ENCODE peak calls at places on chromosomes 2 and 18, in five cellular contexts. W, T, N, A and F are unnamed samples.

GRCh38 chr18:56662502-56662901 is 11.3 kb downstream of the WDR7 start:
- DNase-seq in A (no peak), N (no peak), W (no peak), T (no peak), F (no peak)

GRCh38 chr2:46981662-46982351 is 66.2 kb upstream of the MCFD2 start:
- DNase-seq in N (no peak), W (no peak), A (no peak), T (peak; percentile 90), F (no peak)

GRCh38 chr2:155418753-155419152 is 720.3 kb downstream of the KCNJ3 start:
- DNase-seq in N (no peak), T (no peak), W (no peak), A (no peak), F (no peak)

GRCh38 chr18:41266616-41267015 is 688.4 kb upstream of the PIK3C3 start:
- DNase-seq in N (no peak), T (no peak), W (no peak), A (no peak), F (no peak)

GRCh38 chr18:61589724-61590065 is 256.5 kb downstream of the CDH20 start:
- DNase-seq in A (peak; percentile 46), W (no peak), N (no peak), T (no peak), F (no peak)

GRCh38 chr2:136874258-136874657 is 108.9 kb downstream of the THSD7B start:
- DNase-seq in W (no peak), T (no peak), N (no peak), A (no peak), F (no peak)

GRCh38 chr2:135997380-135997779 is 12.0 kb upstream of the DARS1 start:
- DNase-seq in T (no peak), N (peak; percentile 35), W (no peak), A (no peak), F (no peak)

GRCh38 chr18:22643731-22644130 is 226.0 kb upstream of the CTAGE1 start:
- DNase-seq in N (no peak), T (no peak), W (no peak), A (no peak), F (no peak)

GRCh38 chr18:25650201-25650941 is 298.4 kb upstream of the ZNF521 start:
- DNase-seq in W (no peak), A (peak; percentile 92), N (no peak), T (no peak), F (no peak)

GRCh38 chr2:105809099-105809473 is 64.4 kb downstream of the NCK2 start:
- DNase-seq in A (no peak), T (no peak), W (peak; percentile 66), N (no peak), F (no peak)

GRCh38 chr2:112690853-112691390 is 29.9 kb upstream of the NT5DC4 start:
- DNase-seq in W (no peak), N (peak; percentile 76), A (no peak), T (peak; percentile 27), F (peak; percentile 60)

GRCh38 chr2:6754412-6754811 is 111.3 kb downstream of the CMPK2 start:
- DNase-seq in N (no peak), W (no peak), T (no peak), A (no peak), F (no peak)

GRCh38 chr18:56748698-56749268 is 97.6 kb downstream of the WDR7 start:
- DNase-seq in N (no peak), T (no peak), W (no peak), A (peak; percentile 11), F (no peak)

GRCh38 chr2:5387421-5387820 is 304.8 kb upstream of the SOX11 start:
- DNase-seq in T (no peak), W (peak; percentile 2), A (no peak), N (no peak), F (no peak)

GRCh38 chr2:214587442-214587841 is 176.6 kb downstream of the VWC2L start:
- DNase-seq in N (no peak), W (no peak), A (no peak), T (no peak), F (no peak)

GRCh38 chr2:73134471-73134870 is 21.7 kb upstream of the RAB11FIP5 start:
- DNase-seq in A (peak; percentile 20), T (no peak), W (no peak), N (no peak), F (no peak)

GRCh38 chr2:198347349-198347748 is 543.0 kb downstream of the PLCL1 start:
- DNase-seq in N (no peak), T (no peak), A (no peak), W (no peak), F (no peak)

GRCh38 chr2:221571391-221572179 is 519 bp downstream of the EPHA4 start:
- DNase-seq in A (peak; percentile 24), W (no peak), T (no peak), N (no peak), F (no peak)

GRCh38 chr2:11796190-11797171 is 50.0 kb downstream of the LPIN1 start:
- DNase-seq in N (no peak), T (no peak), W (no peak), A (peak; percentile 85), F (no peak)

GRCh38 chr2:172662099-172662498 is 73.5 kb upstream of the RAPGEF4 start:
- DNase-seq in W (no peak), N (no peak), T (no peak), A (no peak), F (no peak)

GRCh38 chr2:52445720-52446119 is 1321.9 kb upstream of the CHAC2 start:
- DNase-seq in N (no peak), A (no peak), W (no peak), T (no peak), F (no peak)

GRCh38 chr2:29509397-29509796 is 394.2 kb downstream of the CLIP4 start:
- DNase-seq in T (no peak), W (no peak), N (no peak), A (no peak), F (no peak)

GRCh38 chr2:218398437-218399390 is 954 bp upstream of the CTDSP1 start:
- DNase-seq in W (no peak), A (peak; percentile 88), N (peak; percentile 44), T (peak; percentile 72), F (peak; percentile 82)

GRCh38 chr18:22186484-22186971 is 17.1 kb downstream of the GATA6 start:
- DNase-seq in A (no peak), W (no peak), T (no peak), N (no peak), F (no peak)

GRCh38 chr2:67895171-67895941 is 167.4 kb downstream of the C1D start:
- DNase-seq in T (no peak), A (no peak), W (no peak), N (no peak), F (no peak)

GRCh38 chr2:149597050-149598013 is 9.8 kb upstream of the MMADHC start:
- DNase-seq in A (peak; percentile 92), T (peak; percentile 23), W (no peak), N (peak; percentile 42), F (peak; percentile 43)

GRCh38 chr2:149594411-149594810 is 6.8 kb upstream of the MMADHC start:
- DNase-seq in W (no peak), T (no peak), N (no peak), A (no peak), F (no peak)

GRCh38 chr2:149598014-149598395 is 10.4 kb upstream of the MMADHC start:
- DNase-seq in A (no peak), T (no peak), W (no peak), N (no peak), F (no peak)

GRCh38 chr2:149596471-149596870 is 8.9 kb upstream of the MMADHC start:
- DNase-seq in W (no peak), N (no peak), T (no peak), A (no peak), F (no peak)

GRCh38 chr2:149595069-149595963 is 7.7 kb upstream of the MMADHC start:
- DNase-seq in N (no peak), W (no peak), T (no peak), A (no peak), F (no peak)
- TF ChIP-seq CTCF in N (no peak), W (no peak), T (no peak), A (peak; percentile 13), F (no peak)

GRCh38 chr2:181682026-181682789 is 1.9 kb upstream of the NEUROD1 start:
- DNase-seq in N (no peak), A (no peak), W (no peak), T (no peak), F (no peak)

GRCh38 chr2:181682795-181683517 is 2.6 kb upstream of the NEUROD1 start:
- DNase-seq in T (no peak), N (no peak), A (no peak), W (no peak), F (no peak)

GRCh38 chr2:181685150-181685688 is 4.9 kb upstream of the NEUROD1 start:
- DNase-seq in T (no peak), N (no peak), W (no peak), A (peak; percentile 12), F (no peak)

GRCh38 chr2:181684454-181685149 is 4.3 kb upstream of the NEUROD1 start:
- DNase-seq in N (no peak), W (no peak), T (no peak), A (no peak), F (no peak)

GRCh38 chr2:181683518-181684453 is 3.5 kb upstream of the NEUROD1 start:
- DNase-seq in W (no peak), T (no peak), A (peak; percentile 27), N (no peak), F (no peak)
- H3K4me3 ChIP-seq in W (peak overlapping the region; percentile 34), T (no peak overlapping the region), A (no peak overlapping the region), N (peak overlapping the region; percentile 38), F (peak overlapping the region; percentile 18)

DNA sequence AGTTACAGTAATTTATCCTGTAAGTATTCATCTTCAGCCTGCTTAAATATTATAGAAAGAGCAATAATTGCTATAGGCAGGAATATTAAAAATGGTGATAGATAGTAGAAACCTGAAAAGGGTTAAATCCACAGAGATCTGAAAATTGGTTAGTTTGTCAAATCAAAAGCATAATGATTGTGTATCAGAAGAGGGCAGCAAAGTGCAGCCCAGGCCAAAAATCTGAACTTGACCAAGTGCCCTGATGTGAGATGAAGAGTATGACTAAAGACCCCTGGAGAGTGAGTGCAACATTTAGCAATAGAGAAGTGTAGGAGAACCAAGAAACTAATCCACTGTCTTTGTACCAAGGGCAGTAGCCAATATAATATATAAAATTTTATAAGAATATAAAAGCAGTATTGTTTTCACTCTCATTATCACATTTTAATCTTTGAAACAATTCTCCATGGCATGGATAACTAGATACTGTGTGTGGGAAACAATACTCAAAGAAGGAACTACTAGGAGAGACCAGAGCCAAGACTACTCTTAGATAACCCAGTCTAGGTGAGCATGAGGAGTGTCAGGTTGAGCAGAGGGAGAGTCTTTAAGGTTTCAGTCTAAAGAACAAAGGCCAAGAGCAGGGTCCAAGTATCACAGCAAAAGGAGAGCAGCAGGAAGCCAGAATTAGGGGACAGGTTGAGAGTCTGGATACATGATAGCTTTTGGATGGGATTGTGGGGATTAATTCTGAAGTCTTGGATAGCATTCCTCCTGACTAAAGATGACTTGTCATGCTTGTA is 148.7 kb downstream of the CALCRL start:
- DNase-seq in A (no peak), T (no peak), W (no peak), N (no peak), F (no peak)
- TF ChIP-seq CTCF in A (peak; percentile 28), T (no peak), W (peak; percentile 8), N (no peak), F (no peak)

GRCh38 chr2:238527565-238527964 is 100.8 kb downstream of the ASB1 start:
- DNase-seq in T (no peak), W (no peak), A (peak; percentile 87), N (no peak), F (no peak)
- H3K4me3 ChIP-seq in T (no peak overlapping the region), W (no peak overlapping the region), A (no peak overlapping the region), N (no peak overlapping the region), F (no peak overlapping the region)